ENCODE peak calls at places on chromosomes 1 and 21, in four cellular contexts. Y, Z, B and E are unnamed samples.

GRCh38 chr21:39088831-39089380 is 94.3 kb downstream of the PSMG1 start:
- DNase-seq in Y (no peak), B (no peak), Z (peak), E (no peak)

GRCh38 chr1:117003253-117003875 is 1.8 kb downstream of the CD101 start:
- DNase-seq in Y (no peak), B (no peak), Z (no peak), E (peak)

GRCh38 chr21:44612669-44613229 is 870 bp downstream of the KRTAP10-8 start:
- DNase-seq in B (no peak), Z (no peak), Y (no peak), E (no peak)

GRCh38 chr1:230186003-230186863 is 119.2 kb downstream of the GALNT2 start:
- DNase-seq in Z (peak), B (no peak), Y (no peak), E (peak)

GRCh38 chr1:40841602-40842001 is 20.6 kb downstream of the CITED4 start:
- DNase-seq in Z (no peak), B (no peak), Y (no peak), E (no peak)

GRCh38 chr1:19690342-19690741 is 25.7 kb downstream of the HTR6 start:
- DNase-seq in B (no peak), Z (no peak), Y (no peak), E (no peak)

GRCh38 chr1:74505889-74506288 is 6.5 kb downstream of the LRRC53 start:
- DNase-seq in Y (no peak), Z (no peak), B (no peak), E (no peak)

GRCh38 chr21:46617267-46618051 is 12.6 kb upstream of the S100B start:
- DNase-seq in Y (no peak), B (no peak), Z (no peak), E (no peak)

GRCh38 chr1:151006331-151007052 is at the start of gene MINDY1:
- DNase-seq in Y (no peak), B (peak), Z (peak), E (peak)

GRCh38 chr1:18849252-18849651 is 10.2 kb downstream of the TAS1R2 start:
- DNase-seq in Y (no peak), Z (peak), B (no peak), E (no peak)

GRCh38 chr1:53511933-53512806 is 53.0 kb downstream of the DMRTB1 start:
- DNase-seq in Y (no peak), Z (peak), B (no peak), E (no peak)

GRCh38 chr1:26029864-26030481 is 8.4 kb downstream of the EXTL1 start:
- DNase-seq in B (no peak), Y (no peak), Z (no peak), E (no peak)

GRCh38 chr1:64087768-64088167 is 115.7 kb upstream of the UBE2U start:
- DNase-seq in Z (peak), Y (no peak), B (no peak), E (no peak)

GRCh38 chr1:109398343-109399225 is 866 bp upstream of the SORT1 start:
- DNase-seq in B (no peak), Y (no peak), Z (no peak), E (no peak)

GRCh38 chr21:42583992-42584641 is 69.3 kb upstream of the PDE9A start:
- DNase-seq in B (no peak), Y (no peak), Z (no peak), E (no peak)

GRCh38 chr1:162822391-162823200 is 32.1 kb downstream of the HSD17B7 start:
- DNase-seq in Y (no peak), B (peak), Z (peak), E (no peak)

GRCh38 chr21:38797470-38797869 is 8.3 kb upstream of the ETS2 start:
- DNase-seq in B (no peak), Z (no peak), Y (no peak), E (no peak)

GRCh38 chr1:6180215-6180577 is at the start of gene CHD5:
- DNase-seq in B (no peak), Z (peak), Y (no peak), E (no peak)

GRCh38 chr1:201877877-201878339 is 10.8 kb upstream of the SHISA4 start:
- DNase-seq in Z (peak), Y (no peak), B (no peak), E (peak)

GRCh38 chr1:230752407-230752806 is 5.2 kb downstream of the CAPN9 start:
- DNase-seq in Y (no peak), B (no peak), Z (no peak), E (no peak)

GRCh38 chr1:24902471-24902891 is 27.6 kb downstream of the RUNX3 start:
- DNase-seq in Z (no peak), B (peak), Y (no peak), E (no peak)